ENCODE peak calls at places on chromosomes 11 and 22, in six cellular contexts. One of them, this sample, is unnamed.
A peak's percentile ranks its signal among the peaks of the same experiment; 100 is the strongest.

GRCh38 chr11:116426761-116427160 is 346.0 kb downstream of the BUD13 start:
- DNase-seq in HCT116: no peak
- DNase-seq in tibial artery: no peak
- DNase-seq in testis: no peak
- DNase-seq in CD4-positive, CD25-positive, alpha-beta regulatory T cell: no peak
- DNase-seq in lower lobe of right lung: no peak
- DNase-seq in this sample: no peak

GRCh38 chr11:20116825-20117224 is 43.5 kb downstream of the DBX1 start:
- DNase-seq in testis: no peak
- DNase-seq in tibial artery: no peak
- DNase-seq in lower lobe of right lung: no peak
- DNase-seq in HCT116: no peak
- DNase-seq in CD4-positive, CD25-positive, alpha-beta regulatory T cell: no peak
- DNase-seq in this sample: no peak

GRCh38 chr11:91796999-91797398 is 427.6 kb upstream of the FAT3 start:
- DNase-seq in HCT116: no peak
- DNase-seq in testis: no peak
- DNase-seq in CD4-positive, CD25-positive, alpha-beta regulatory T cell: no peak
- DNase-seq in tibial artery: no peak
- DNase-seq in lower lobe of right lung: no peak
- DNase-seq in this sample: no peak

GRCh38 chr11:121494355-121495099 is 41.8 kb upstream of the SORL1-AS1 start:
- DNase-seq in lower lobe of right lung: no peak
- DNase-seq in HCT116: no peak
- DNase-seq in testis: peak; percentile 51
- DNase-seq in CD4-positive, CD25-positive, alpha-beta regulatory T cell: peak; percentile 59
- DNase-seq in tibial artery: no peak
- DNase-seq in this sample: no peak

GRCh38 chr11:8808226-8808585 is 102.8 kb upstream of the AKIP1 start:
- DNase-seq in CD4-positive, CD25-positive, alpha-beta regulatory T cell: no peak
- DNase-seq in HCT116: no peak
- DNase-seq in lower lobe of right lung: no peak
- DNase-seq in tibial artery: no peak
- DNase-seq in testis: no peak
- DNase-seq in this sample: no peak

GRCh38 chr11:75592699-75593098 is 30.6 kb downstream of the SERPINH1 start:
- DNase-seq in lower lobe of right lung: no peak
- DNase-seq in testis: no peak
- DNase-seq in tibial artery: no peak
- DNase-seq in CD4-positive, CD25-positive, alpha-beta regulatory T cell: peak; percentile 23
- DNase-seq in HCT116: no peak
- DNase-seq in this sample: no peak

GRCh38 chr11:102914238-102915043 is 39.7 kb upstream of the MMP12 start:
- DNase-seq in CD4-positive, CD25-positive, alpha-beta regulatory T cell: peak; percentile 4
- DNase-seq in HCT116: peak; percentile 37
- DNase-seq in lower lobe of right lung: no peak
- DNase-seq in tibial artery: no peak
- DNase-seq in testis: peak; percentile 15
- DNase-seq in this sample: peak; percentile 10

GRCh38 chr11:75022289-75022688 is 33.6 kb downstream of the NEU3 start:
- DNase-seq in HCT116: no peak
- DNase-seq in CD4-positive, CD25-positive, alpha-beta regulatory T cell: no peak
- DNase-seq in lower lobe of right lung: no peak
- DNase-seq in tibial artery: no peak
- DNase-seq in testis: no peak
- DNase-seq in this sample: no peak

GRCh38 chr11:35619030-35619753 is 932 bp downstream of the FJX1 start:
- DNase-seq in HCT116: no peak
- DNase-seq in testis: peak; percentile 26
- DNase-seq in tibial artery: peak; percentile 65
- DNase-seq in CD4-positive, CD25-positive, alpha-beta regulatory T cell: peak; percentile 20
- DNase-seq in lower lobe of right lung: peak; percentile 50
- DNase-seq in this sample: peak; percentile 62

GRCh38 chr11:15119352-15119751 is 4.6 kb downstream of the INSC start:
- DNase-seq in HCT116: no peak
- DNase-seq in CD4-positive, CD25-positive, alpha-beta regulatory T cell: no peak
- DNase-seq in tibial artery: no peak
- DNase-seq in lower lobe of right lung: no peak
- DNase-seq in testis: no peak
- DNase-seq in this sample: no peak

GRCh38 chr11:62710001-62710345 is 2.5 kb downstream of the GNG3 start:
- DNase-seq in lower lobe of right lung: no peak
- DNase-seq in HCT116: no peak
- DNase-seq in CD4-positive, CD25-positive, alpha-beta regulatory T cell: no peak
- DNase-seq in tibial artery: peak; percentile 64
- DNase-seq in testis: peak; percentile 51
- DNase-seq in this sample: no peak

GRCh38 chr11:9428706-9429105 is 32.1 kb upstream of the ZNF143 start:
- DNase-seq in CD4-positive, CD25-positive, alpha-beta regulatory T cell: no peak
- DNase-seq in HCT116: no peak
- DNase-seq in testis: no peak
- DNase-seq in lower lobe of right lung: no peak
- DNase-seq in tibial artery: no peak
- DNase-seq in this sample: no peak

DNA sequence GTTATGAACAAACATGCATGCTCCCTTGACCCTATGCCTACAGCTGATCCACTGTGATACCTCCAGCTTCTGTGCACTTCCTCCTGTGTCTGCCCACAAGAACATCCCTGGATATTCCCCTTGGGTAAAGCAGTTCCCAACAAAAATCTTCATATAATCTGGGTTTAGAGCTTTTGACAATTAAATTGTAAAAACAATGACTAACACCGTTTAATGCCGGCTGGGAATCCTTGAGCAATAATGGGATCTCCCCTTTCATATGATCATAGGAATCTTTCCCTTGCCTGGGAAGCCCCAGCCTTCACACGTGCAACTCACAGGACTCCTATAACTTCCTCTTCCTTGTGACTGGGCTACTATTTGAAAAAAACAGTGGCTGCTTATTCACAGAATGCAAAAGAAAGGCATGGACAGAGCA is 6.3 kb upstream of the ZC3H12C start:
- DNase-seq in lower lobe of right lung: no peak
- DNase-seq in CD4-positive, CD25-positive, alpha-beta regulatory T cell: no peak
- DNase-seq in testis: no peak
- DNase-seq in HCT116: no peak
- DNase-seq in tibial artery: no peak
- DNase-seq in this sample: no peak
- H3K4me1 ChIP-seq in lower lobe of right lung: peaks cover 23% of the 10 kb centered on the region
- H3K4me1 ChIP-seq in CD4-positive, CD25-positive, alpha-beta regulatory T cell: no peaks in the 10 kb centered on the region
- H3K4me1 ChIP-seq in testis: peaks cover 5% of the 10 kb centered on the region
- H3K4me1 ChIP-seq in HCT116: peaks cover 4% of the 10 kb centered on the region
- H3K4me1 ChIP-seq in tibial artery: no peaks in the 10 kb centered on the region
- H3K4me1 ChIP-seq in this sample: peaks cover under 1% of the 10 kb centered on the region

DNA sequence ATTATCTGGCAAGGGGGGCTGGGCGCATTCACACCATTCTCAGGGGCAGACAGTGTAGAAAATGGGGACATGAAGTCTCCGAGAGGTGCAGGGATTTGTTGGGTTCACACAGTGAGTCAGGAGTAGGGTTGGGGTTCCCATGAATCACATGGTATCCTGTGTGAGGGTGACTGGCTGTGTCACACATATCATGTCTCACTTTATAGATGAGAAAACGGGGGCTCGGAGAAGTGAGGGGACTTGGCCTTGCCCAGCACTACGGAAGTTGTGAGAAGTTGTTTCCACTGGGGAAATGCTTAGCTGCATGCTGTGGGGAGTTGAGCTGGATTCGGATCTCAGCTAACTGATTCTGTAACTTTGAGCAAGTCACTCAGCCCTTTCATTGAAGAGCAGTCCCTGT is 4.2 kb downstream of the GAL3ST3 start:
- DNase-seq in lower lobe of right lung: no peak
- DNase-seq in CD4-positive, CD25-positive, alpha-beta regulatory T cell: no peak
- DNase-seq in HCT116: no peak
- DNase-seq in tibial artery: no peak
- DNase-seq in testis: no peak
- DNase-seq in this sample: no peak
- H3K4me1 ChIP-seq in lower lobe of right lung: no peaks in the 10 kb centered on the region
- H3K4me1 ChIP-seq in CD4-positive, CD25-positive, alpha-beta regulatory T cell: peaks cover 13% of the 10 kb centered on the region
- H3K4me1 ChIP-seq in HCT116: peaks cover 6% of the 10 kb centered on the region
- H3K4me1 ChIP-seq in tibial artery: no peaks in the 10 kb centered on the region
- H3K4me1 ChIP-seq in testis: peaks cover 7% of the 10 kb centered on the region
- H3K4me1 ChIP-seq in this sample: peaks cover 3% of the 10 kb centered on the region

GRCh38 chr11:114116800-114117199 is 57.3 kb downstream of the ZBTB16 start:
- DNase-seq in lower lobe of right lung: no peak
- DNase-seq in tibial artery: no peak
- DNase-seq in HCT116: no peak
- DNase-seq in testis: no peak
- DNase-seq in CD4-positive, CD25-positive, alpha-beta regulatory T cell: no peak
- DNase-seq in this sample: no peak
- H3K4me1 ChIP-seq in lower lobe of right lung: peaks cover 82% of the 10 kb centered on the region
- H3K4me1 ChIP-seq in tibial artery: no peaks in the 10 kb centered on the region
- H3K4me1 ChIP-seq in HCT116: no peaks in the 10 kb centered on the region
- H3K4me1 ChIP-seq in testis: peaks cover 11% of the 10 kb centered on the region
- H3K4me1 ChIP-seq in CD4-positive, CD25-positive, alpha-beta regulatory T cell: no peaks in the 10 kb centered on the region
- H3K4me1 ChIP-seq in this sample: no peaks in the 10 kb centered on the region

GRCh38 chr22:42945736-42946135 is 69.2 kb downstream of the PACSIN2 start:
- DNase-seq in lower lobe of right lung: no peak
- DNase-seq in HCT116: no peak
- DNase-seq in tibial artery: no peak
- DNase-seq in testis: no peak
- DNase-seq in CD4-positive, CD25-positive, alpha-beta regulatory T cell: no peak
- DNase-seq in this sample: no peak
- H3K4me1 ChIP-seq in lower lobe of right lung: peaks cover 46% of the 10 kb centered on the region
- H3K4me1 ChIP-seq in HCT116: peaks cover 64% of the 10 kb centered on the region
- H3K4me1 ChIP-seq in tibial artery: peaks cover 7% of the 10 kb centered on the region
- H3K4me1 ChIP-seq in testis: peaks cover 23% of the 10 kb centered on the region
- H3K4me1 ChIP-seq in CD4-positive, CD25-positive, alpha-beta regulatory T cell: peaks cover 20% of the 10 kb centered on the region
- H3K4me1 ChIP-seq in this sample: peaks cover 9% of the 10 kb centered on the region

GRCh38 chr11:3830088-3830487 is 10.7 kb downstream of the RHOG start:
- DNase-seq in lower lobe of right lung: no peak
- DNase-seq in HCT116: no peak
- DNase-seq in tibial artery: no peak
- DNase-seq in CD4-positive, CD25-positive, alpha-beta regulatory T cell: no peak
- DNase-seq in testis: no peak
- DNase-seq in this sample: no peak

GRCh38 chr11:3833461-3833860 is 7.3 kb downstream of the RHOG start:
- DNase-seq in lower lobe of right lung: no peak
- DNase-seq in CD4-positive, CD25-positive, alpha-beta regulatory T cell: no peak
- DNase-seq in tibial artery: no peak
- DNase-seq in testis: no peak
- DNase-seq in HCT116: no peak
- DNase-seq in this sample: no peak

GRCh38 chr11:3830741-3831140 is 10.0 kb downstream of the RHOG start:
- DNase-seq in CD4-positive, CD25-positive, alpha-beta regulatory T cell: no peak
- DNase-seq in testis: no peak
- DNase-seq in lower lobe of right lung: no peak
- DNase-seq in tibial artery: no peak
- DNase-seq in HCT116: no peak
- DNase-seq in this sample: no peak

GRCh38 chr11:3832816-3833215 is 7.9 kb downstream of the RHOG start:
- DNase-seq in CD4-positive, CD25-positive, alpha-beta regulatory T cell: no peak
- DNase-seq in lower lobe of right lung: no peak
- DNase-seq in tibial artery: no peak
- DNase-seq in testis: no peak
- DNase-seq in HCT116: no peak
- DNase-seq in this sample: no peak

GRCh38 chr11:3831378-3832239 is 9.2 kb downstream of the RHOG start:
- DNase-seq in HCT116: no peak
- DNase-seq in CD4-positive, CD25-positive, alpha-beta regulatory T cell: no peak
- DNase-seq in testis: no peak
- DNase-seq in lower lobe of right lung: peak; percentile 74
- DNase-seq in tibial artery: no peak
- DNase-seq in this sample: no peak
- H3K4me1 ChIP-seq in HCT116: no peaks in the 10 kb centered on the region
- H3K4me1 ChIP-seq in CD4-positive, CD25-positive, alpha-beta regulatory T cell: peaks cover 61% of the 10 kb centered on the region
- H3K4me1 ChIP-seq in testis: no peaks in the 10 kb centered on the region
- H3K4me1 ChIP-seq in lower lobe of right lung: peaks cover 67% of the 10 kb centered on the region
- H3K4me1 ChIP-seq in tibial artery: no peaks in the 10 kb centered on the region
- H3K4me1 ChIP-seq in this sample: peaks cover 5% of the 10 kb centered on the region